ENCODE peak calls at places on chromosomes 5 and 9, in eight cellular contexts. Q is RWPE1, S is body of pancreas, U is psoas muscle, Y is neural progenitor cell, L is K562, V is left lung, P is HCT116. A is an unnamed sample.

GRCh38 chr9:116154334-116154975 is 864 bp downstream of the PAPPA start:
- DNase-seq in Q (peak), S (no peak), U (peak), Y (peak), L (no peak), V (no peak), P (no peak), A (no peak)

GRCh38 chr9:115024925-115025535 is 92.9 kb downstream of the TNC start:
- DNase-seq in Q (no peak), S (no peak), U (no peak), Y (peak), L (no peak), V (no peak), P (no peak), A (no peak)

GRCh38 chr9:35570709-35571108 is 34.4 kb upstream of the TESK1 start:
- DNase-seq in Q (no peak), S (no peak), U (no peak), Y (no peak), L (no peak), V (no peak), P (no peak), A (no peak)

GRCh38 chr9:128412120-128412790 is 8.4 kb upstream of the CERCAM start:
- DNase-seq in Q (no peak), S (peak), U (peak), Y (peak), L (peak), V (no peak), P (no peak), A (no peak)

GRCh38 chr9:130209422-130209821 is 37.2 kb downstream of the NCS1 start:
- DNase-seq in Q (no peak), S (no peak), U (no peak), Y (no peak), L (no peak), V (no peak), P (no peak), A (no peak)

GRCh38 chr9:93254061-93254481 is 70.1 kb downstream of the WNK2 start:
- DNase-seq in Q (no peak), S (no peak), U (peak), Y (no peak), L (no peak), V (peak), P (no peak), A (no peak)

GRCh38 chr5:6746244-6746643 is 33.0 kb downstream of the TENT4A start:
- DNase-seq in Q (no peak), S (no peak), U (no peak), Y (no peak), L (no peak), V (no peak), P (no peak), A (no peak)

GRCh38 chr5:51225671-51226419 is 157.4 kb upstream of the ISL1 start:
- DNase-seq in Q (peak), S (peak), U (no peak), Y (peak), L (no peak), V (no peak), P (no peak), A (no peak)

GRCh38 chr9:70297141-70297540 is 38.4 kb downstream of the SMC5 start:
- DNase-seq in Q (no peak), S (no peak), U (no peak), Y (no peak), L (no peak), V (no peak), P (no peak), A (no peak)

GRCh38 chr5:141735823-141736222 is 53.8 kb upstream of the ARAP3 start:
- DNase-seq in Q (no peak), S (no peak), U (no peak), Y (no peak), L (no peak), V (no peak), P (no peak), A (no peak)

DNA sequence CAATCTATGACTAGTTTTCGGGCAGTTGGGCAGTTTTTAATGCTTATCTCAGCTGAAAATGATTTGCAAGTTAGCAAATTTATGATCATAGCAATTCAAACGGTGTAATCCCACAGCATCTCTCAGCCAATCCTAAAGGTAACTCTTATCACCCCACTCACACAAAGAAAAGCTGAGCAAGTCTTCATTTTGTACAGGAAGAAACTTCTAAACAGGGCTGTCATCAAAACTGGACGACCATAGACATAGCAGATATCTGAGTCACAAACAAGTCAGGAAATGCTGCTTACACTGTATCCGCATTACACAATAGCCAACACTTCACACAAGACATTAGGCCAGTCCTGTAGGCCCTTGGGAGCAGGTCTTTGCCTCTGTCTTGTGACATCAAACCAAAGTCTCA is 2.6 kb upstream of the ENC1 start:
- DNase-seq in Q (peak), S (peak), U (no peak), Y (no peak), L (no peak), V (peak), P (peak), A (peak)
- H3K27ac ChIP-seq in Q (peak), S (peak), U (peak), Y (no peak), L (peak), V (peak), P (peak), A (peak)

DNA sequence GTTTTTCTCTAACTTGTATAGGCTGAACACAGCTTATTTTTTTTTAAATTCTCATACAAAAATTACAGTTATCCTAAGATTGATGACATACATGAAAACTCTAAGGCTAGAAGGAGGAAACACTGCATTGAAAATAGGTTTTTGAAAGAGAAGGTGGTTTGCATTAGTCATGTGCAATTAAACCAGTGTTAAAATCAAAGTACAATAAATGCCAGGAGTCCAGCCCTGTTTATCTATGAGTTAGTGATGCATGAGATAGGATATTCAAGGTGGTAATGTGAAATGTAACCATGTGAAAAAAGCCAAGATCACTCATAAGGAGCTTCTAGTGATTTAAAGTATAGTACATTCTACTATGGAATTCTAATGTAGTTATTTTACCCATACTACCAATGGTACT is 444.9 kb upstream of the CYLC2 start:
- DNase-seq in Q (no peak), S (no peak), U (no peak), Y (no peak), L (no peak), V (no peak), P (no peak), A (no peak)
- H3K27ac ChIP-seq in Q (no peak), S (no peak), U (no peak), Y (no peak), L (no peak), V (no peak), P (no peak), A (no peak)

GRCh38 chr5:118397231-118397630 is 591.1 kb downstream of the DTWD2 start:
- DNase-seq in Q (no peak), S (no peak), U (no peak), Y (no peak), L (no peak), V (no peak), P (no peak), A (no peak)
- H3K27ac ChIP-seq in Q (no peak), S (no peak), U (no peak), Y (no peak), L (no peak), V (no peak), P (no peak), A (no peak)

DNA sequence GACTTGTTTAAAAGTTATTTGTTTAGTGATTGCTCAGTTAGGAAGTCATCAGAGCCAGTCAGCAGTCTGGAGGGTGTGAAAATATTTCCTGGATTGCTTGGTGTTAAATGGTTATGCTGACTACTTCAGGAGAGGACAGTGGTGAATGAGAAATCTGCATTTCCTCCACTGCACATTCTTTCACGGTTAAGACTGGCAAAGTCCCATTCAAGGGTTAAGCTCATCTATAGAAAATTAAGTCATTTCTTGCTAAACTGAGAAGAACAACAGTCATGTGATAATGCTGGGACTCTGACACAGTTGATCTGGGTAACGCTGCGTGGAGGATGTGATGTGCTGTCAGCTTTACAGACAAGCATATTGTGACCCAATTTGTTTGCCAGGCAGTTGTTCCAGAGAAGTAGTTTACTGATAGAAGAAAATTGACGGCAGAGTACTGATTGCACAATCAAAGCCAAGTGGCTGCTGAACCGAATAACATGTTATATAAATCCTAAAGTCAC is 80.4 kb downstream of the GRAMD2B start:
- DNase-seq in Q (no peak), S (peak), U (no peak), Y (no peak), L (no peak), V (peak), P (no peak), A (no peak)
- H3K27ac ChIP-seq in Q (no peak), S (no peak), U (no peak), Y (no peak), L (no peak), V (peak), P (no peak), A (peak)

DNA sequence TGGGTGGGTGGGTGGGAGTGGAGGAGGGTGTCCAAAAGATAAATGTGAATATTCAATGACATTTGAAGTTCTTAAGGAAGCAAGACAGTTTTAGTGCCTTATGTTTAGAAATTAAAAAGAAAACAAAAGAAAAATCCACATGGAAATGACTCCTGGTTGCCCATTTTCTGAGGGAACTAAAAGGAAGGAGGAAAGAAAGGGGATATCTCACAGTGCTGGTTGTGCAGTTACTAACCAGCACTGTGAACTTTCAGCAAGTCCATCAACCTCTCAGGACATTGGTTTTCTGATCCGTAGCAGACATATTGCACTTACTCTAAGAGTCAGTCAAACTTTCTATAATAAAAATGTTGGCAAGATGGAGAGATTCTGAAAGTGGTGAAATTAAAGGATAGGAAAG is 431.0 kb upstream of the CLINT1 start:
- DNase-seq in Q (no peak), S (no peak), U (no peak), Y (no peak), L (no peak), V (no peak), P (no peak), A (no peak)
- H3K27ac ChIP-seq in Q (no peak), S (no peak), U (no peak), Y (no peak), L (no peak), V (no peak), P (no peak), A (no peak)

DNA sequence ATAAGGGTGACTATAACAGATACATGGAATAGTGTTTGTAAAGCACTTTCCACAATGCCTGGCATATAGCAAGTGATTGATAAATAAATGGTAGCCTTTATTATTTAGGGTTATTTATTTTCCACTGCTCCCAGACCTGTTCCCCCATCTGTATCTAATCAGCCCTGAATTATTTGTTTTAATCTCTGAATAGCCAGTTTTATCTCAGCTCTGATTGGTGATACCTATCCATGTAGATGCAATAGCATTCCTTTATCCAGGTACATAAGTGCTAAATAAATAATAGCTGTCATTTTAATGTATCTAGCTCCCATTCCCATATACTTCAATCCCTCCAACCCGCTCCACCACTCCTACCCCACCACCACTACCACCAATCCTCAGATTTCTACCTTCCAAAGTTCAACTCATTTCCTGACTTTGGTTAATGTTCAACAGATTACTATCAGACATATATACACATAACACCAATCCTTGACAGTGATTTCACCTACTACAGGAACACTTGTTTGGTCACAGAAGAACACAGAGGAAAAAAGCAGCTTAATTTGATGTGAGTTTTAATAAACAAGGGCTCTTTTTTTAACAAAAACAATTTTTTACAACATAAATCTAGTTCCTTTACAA is 14.0 kb downstream of the PRKAA1 start:
- DNase-seq in Q (no peak), S (no peak), U (no peak), Y (no peak), L (no peak), V (no peak), P (no peak), A (no peak)
- H3K27ac ChIP-seq in Q (no peak), S (peak), U (no peak), Y (no peak), L (no peak), V (no peak), P (no peak), A (no peak)

DNA sequence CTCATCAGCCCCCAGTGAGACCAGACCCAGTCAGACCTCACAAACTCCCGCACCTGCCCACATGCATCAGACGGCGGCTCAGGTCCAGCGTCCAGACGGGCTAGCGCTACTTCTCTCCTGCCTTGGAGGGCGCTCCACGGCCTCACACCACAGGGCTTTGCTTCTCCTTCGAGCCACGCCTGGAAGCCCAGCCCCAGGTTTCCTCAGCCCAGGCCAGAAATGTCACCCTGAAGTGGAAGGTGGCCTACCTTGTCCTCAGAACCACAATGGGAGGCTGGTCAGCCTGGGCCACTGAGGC is 2.8 kb downstream of the NACC2 start:
- DNase-seq in Q (no peak), S (no peak), U (peak), Y (peak), L (no peak), V (no peak), P (no peak), A (no peak)
- H3K27ac ChIP-seq in Q (peak), S (peak), U (peak), Y (no peak), L (peak), V (no peak), P (peak), A (no peak)

DNA sequence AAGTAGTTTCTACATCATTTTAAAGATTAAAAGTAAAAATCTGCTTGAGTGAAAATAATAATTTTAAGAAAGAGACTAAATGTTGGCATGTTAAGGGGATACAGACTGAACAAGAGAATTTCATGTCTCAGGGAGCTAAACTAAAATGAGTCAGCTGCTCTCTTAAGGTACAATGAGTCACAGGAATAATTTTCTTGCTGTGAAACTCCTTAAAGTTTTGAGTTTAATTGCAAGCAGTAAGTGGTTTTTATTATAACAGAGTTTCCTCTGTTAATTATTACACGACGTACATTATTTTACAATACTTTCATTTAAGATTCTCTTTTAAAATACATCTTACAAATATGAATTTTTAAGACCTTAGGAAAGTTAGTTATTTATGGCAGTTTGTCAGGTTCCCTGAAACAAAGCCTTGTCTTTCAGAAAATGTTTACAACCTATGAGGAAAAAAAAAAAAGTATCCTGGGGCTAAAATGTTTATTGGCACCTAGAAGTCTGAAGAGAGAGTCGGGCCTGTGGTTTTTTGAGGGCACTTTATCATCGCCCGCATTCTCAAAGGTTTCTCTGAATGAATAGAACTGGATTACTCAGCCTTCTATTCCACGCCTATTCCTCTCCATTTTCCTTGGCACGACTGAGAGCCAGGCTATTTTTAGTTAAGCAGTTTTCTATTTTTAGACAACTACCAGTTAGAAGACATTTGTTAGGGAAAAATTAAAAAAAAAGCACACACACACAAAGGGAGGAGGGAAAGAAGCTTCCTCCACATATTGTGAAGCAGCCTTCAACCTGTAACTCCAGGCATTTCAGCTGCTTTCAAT is 97.4 kb downstream of the MEF2C start:
- DNase-seq in Q (peak), S (peak), U (no peak), Y (peak), L (no peak), V (peak), P (peak), A (peak)
- H3K27ac ChIP-seq in Q (no peak), S (peak), U (peak), Y (no peak), L (peak), V (peak), P (peak), A (peak)

GRCh38 chr5:56737002-56737621 is 78.2 kb upstream of the MAP3K1 start:
- DNase-seq in Q (no peak), S (no peak), U (no peak), Y (no peak), L (no peak), V (no peak), P (no peak), A (no peak)

GRCh38 chr5:56735845-56736641 is 79.3 kb upstream of the MAP3K1 start:
- DNase-seq in Q (no peak), S (no peak), U (no peak), Y (no peak), L (no peak), V (no peak), P (no peak), A (no peak)

GRCh38 chr5:56734066-56734766 is 81.1 kb upstream of the MAP3K1 start:
- DNase-seq in Q (no peak), S (peak), U (no peak), Y (no peak), L (no peak), V (no peak), P (no peak), A (no peak)

GRCh38 chr5:56732147-56732546 is 83.2 kb upstream of the MAP3K1 start:
- DNase-seq in Q (no peak), S (no peak), U (no peak), Y (no peak), L (no peak), V (no peak), P (no peak), A (no peak)

GRCh38 chr5:56733580-56733979 is 81.8 kb upstream of the MAP3K1 start:
- DNase-seq in Q (no peak), S (no peak), U (no peak), Y (no peak), L (no peak), V (no peak), P (no peak), A (no peak)
- H3K27ac ChIP-seq in Q (no peak), S (peak), U (no peak), Y (no peak), L (no peak), V (no peak), P (no peak), A (no peak)

A was measured in epithelial cell of prostate.